ENCODE peak calls at places on chromosomes 12 and 14, in six cellular contexts. C is Calu3; U is left lung; D is cardiac muscle cell; I is CD8-positive, alpha-beta T cell; S is PC-3. N is an unnamed sample.

GRCh38 chr14:33686218-33686617 is 264.7 kb downstream of the EGLN3 start:
- DNase-seq in C (no peak), U (no peak), D (no peak), I (no peak), S (peak; percentile 96), N (no peak)

GRCh38 chr12:48021485-48022179 is 17.4 kb upstream of the COL2A1 start:
- DNase-seq in C (no peak), U (no peak), D (no peak), I (no peak), S (peak; percentile 98), N (no peak)

GRCh38 chr12:100674009-100674888 is 100.8 kb downstream of the GAS2L3 start:
- DNase-seq in C (no peak), U (no peak), D (no peak), I (no peak), S (no peak), N (no peak)

GRCh38 chr14:60179296-60179924 is 14.2 kb upstream of the DHRS7 start:
- DNase-seq in C (no peak), U (no peak), D (no peak), I (no peak), S (peak; percentile 99), N (no peak)

GRCh38 chr14:72236629-72237028 is 304.4 kb downstream of the RGS6 start:
- DNase-seq in C (no peak), U (peak; percentile 74), D (no peak), I (no peak), S (no peak), N (no peak)

GRCh38 chr12:56212360-56212759 is 9.4 kb downstream of the RNF41 start:
- DNase-seq in C (no peak), U (no peak), D (no peak), I (no peak), S (no peak), N (no peak)

GRCh38 chr12:546265-546919 is 86.7 kb downstream of the B4GALNT3 start:
- DNase-seq in C (no peak), U (no peak), D (no peak), I (no peak), S (no peak), N (no peak)

GRCh38 chr12:47022296-47022695 is 57.1 kb upstream of the PCED1B start:
- DNase-seq in C (no peak), U (no peak), D (peak; percentile 75), I (no peak), S (peak; percentile 87), N (no peak)

GRCh38 chr12:124458220-124458991 is 109.0 kb downstream of the NCOR2 start:
- DNase-seq in C (no peak), U (peak; percentile 52), D (no peak), I (no peak), S (no peak), N (no peak)

GRCh38 chr12:92621833-92622232 is 81.0 kb upstream of the PLEKHG7 start:
- DNase-seq in C (no peak), U (no peak), D (no peak), I (no peak), S (peak; percentile 55), N (no peak)

GRCh38 chr14:31291210-31291609 is 83.6 kb upstream of the HECTD1 start:
- DNase-seq in C (no peak), U (no peak), D (no peak), I (no peak), S (no peak), N (no peak)

GRCh38 chr14:60510976-60511599 is 2.1 kb downstream of the SIX6 start:
- DNase-seq in C (no peak), U (peak; percentile 68), D (no peak), I (no peak), S (no peak), N (peak; percentile 19)

GRCh38 chr12:110582286-110583136 is 607 bp downstream of the PPTC7 start:
- DNase-seq in C (peak; percentile 57), U (peak; percentile 95), D (peak; percentile 43), I (peak; percentile 74), S (peak; percentile 56), N (peak; percentile 62)

GRCh38 chr12:32679910-32680217 is 763 bp downstream of the DNM1L start:
- DNase-seq in C (no peak), U (no peak), D (no peak), I (no peak), S (no peak), N (no peak)

GRCh38 chr12:11884661-11885060 is 186.1 kb upstream of the BCL2L14 start:
- DNase-seq in C (no peak), U (no peak), D (peak; percentile 11), I (no peak), S (peak; percentile 62), N (no peak)

GRCh38 chr12:990308-990648 is 745 bp upstream of the ERC1 start:
- DNase-seq in C (peak; percentile 37), U (peak; percentile 89), D (peak; percentile 70), I (no peak), S (peak; percentile 41), N (peak; percentile 59)

GRCh38 chr14:85380891-85381290 is 149.1 kb upstream of the FLRT2 start:
- DNase-seq in C (no peak), U (no peak), D (peak; percentile 5), I (no peak), S (no peak), N (no peak)

GRCh38 chr14:105641075-105641937 is 114.9 kb downstream of the TMEM121 start:
- DNase-seq in C (no peak), U (peak; percentile 55), D (no peak), I (no peak), S (no peak), N (no peak)

GRCh38 chr14:90681889-90682429 is 134.3 kb downstream of the TTC7B start:
- DNase-seq in C (no peak), U (no peak), D (no peak), I (no peak), S (peak; percentile 56), N (no peak)

GRCh38 chr14:54568821-54569591 is 2.1 kb downstream of the SAMD4A start:
- DNase-seq in C (no peak), U (no peak), D (peak; percentile 36), I (no peak), S (peak; percentile 53), N (no peak)

GRCh38 chr14:59583755-59584154 is 7.1 kb upstream of the CCDC175 start:
- DNase-seq in C (no peak), U (no peak), D (peak; percentile 51), I (no peak), S (peak; percentile 62), N (no peak)

DNA sequence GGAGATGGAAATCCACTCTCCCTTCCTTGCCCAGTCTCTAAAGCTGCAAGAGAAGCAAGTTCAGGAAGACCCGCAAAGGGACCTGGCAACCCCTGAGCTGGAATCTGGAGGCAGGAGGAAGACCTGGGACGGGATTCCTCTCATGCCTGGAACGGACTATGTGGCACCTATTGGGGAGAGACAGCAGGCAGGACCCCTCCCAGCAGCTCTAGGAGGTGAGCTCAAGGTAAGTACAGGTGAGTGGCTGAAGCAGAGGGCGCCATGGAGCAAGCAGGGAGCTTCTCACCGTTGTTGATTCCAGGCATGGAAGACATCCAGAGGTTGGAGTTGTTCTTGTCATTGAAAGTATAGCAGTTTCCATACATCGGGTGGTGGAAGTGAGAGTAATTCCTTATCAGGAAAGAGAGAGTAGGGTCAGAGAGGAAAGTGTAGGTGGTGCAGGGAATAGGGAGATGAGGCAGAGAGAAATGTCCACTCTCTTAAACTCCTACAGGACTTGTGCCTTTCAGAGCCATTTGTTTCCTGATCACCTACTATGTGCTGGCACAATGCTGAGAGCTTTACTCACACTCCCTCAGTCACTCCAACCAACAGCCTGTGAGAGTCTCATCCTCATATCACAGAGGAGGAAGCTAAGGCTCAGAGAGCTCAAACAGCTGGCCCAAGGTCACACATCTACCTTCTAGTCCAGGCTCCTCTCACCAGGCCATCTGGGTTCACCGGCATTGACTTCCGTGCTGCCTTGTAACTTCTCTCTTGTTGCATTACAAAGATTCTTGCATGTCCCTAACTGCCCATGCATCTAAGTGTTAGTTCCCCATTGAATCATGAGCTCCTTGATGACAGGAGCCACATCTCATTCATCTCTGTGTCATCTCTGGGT is 13.9 kb upstream of the TNFRSF1A start:
- DNase-seq in C (no peak), U (no peak), D (no peak), I (no peak), S (no peak), N (no peak)
- TF ChIP-seq CTCF in C (no peak), U (no peak), D (no peak), I (no peak), S (peak; percentile 17), N (no peak)

GRCh38 chr12:52041695-52042123 is 9.5 kb upstream of the NR4A1 start:
- DNase-seq in C (no peak), U (no peak), D (peak; percentile 60), I (peak; percentile 67), S (no peak), N (peak; percentile 72)
- TF ChIP-seq CTCF in C (no peak), U (no peak), D (no peak), I (peak; percentile 14), S (no peak), N (no peak)

GRCh38 chr12:6753772-6754356 is 923 bp upstream of the MLF2 start:
- DNase-seq in C (no peak), U (no peak), D (no peak), I (no peak), S (no peak), N (no peak)
- TF ChIP-seq CTCF in C (no peak), U (peak; percentile 0), D (peak; percentile 98), I (no peak), S (peak; percentile 5), N (no peak)

GRCh38 chr12:57737467-57738141 is 938 bp downstream of the AGAP2 start:
- DNase-seq in C (no peak), U (no peak), D (peak; percentile 21), I (no peak), S (no peak), N (no peak)
- TF ChIP-seq CTCF in C (no peak), U (no peak), D (peak; percentile 37), I (no peak), S (peak; percentile 9), N (no peak)

GRCh38 chr12:53785161-53785560 is 33.4 kb upstream of the CISTR start:
- DNase-seq in C (no peak), U (no peak), D (no peak), I (no peak), S (no peak), N (no peak)
- TF ChIP-seq CTCF in C (no peak), U (no peak), D (no peak), I (no peak), S (no peak), N (no peak)

DNA sequence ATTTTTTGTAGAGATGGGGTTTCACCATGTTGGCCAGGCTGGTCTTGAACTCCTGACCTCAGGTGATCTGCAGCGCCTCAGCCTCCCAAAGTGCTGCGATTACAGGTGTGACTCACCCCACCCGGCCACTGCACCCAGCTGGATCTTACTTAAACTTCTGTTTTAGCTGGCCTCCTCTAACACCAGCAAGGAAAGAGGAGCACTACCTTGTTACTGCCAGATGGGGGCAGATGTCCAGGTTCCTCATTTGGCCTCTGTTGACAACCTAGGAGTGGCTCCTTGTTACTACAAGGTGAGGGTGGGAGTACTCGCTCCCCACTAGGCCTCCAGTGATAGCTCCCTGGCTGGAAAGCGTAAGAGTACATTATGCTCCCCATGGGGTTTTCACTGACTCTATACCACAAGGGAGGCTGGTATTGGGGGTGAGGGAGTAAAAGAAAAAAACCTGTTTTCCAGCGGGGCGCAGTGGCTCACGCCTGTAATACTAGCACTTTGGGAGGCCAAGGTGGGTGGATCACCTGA is 13.1 kb upstream of the ARF6 start:
- DNase-seq in C (peak; percentile 60), U (no peak), D (peak; percentile 75), I (peak; percentile 63), S (peak; percentile 80), N (peak; percentile 70)
- TF ChIP-seq CTCF in C (peak; percentile 56), U (peak; percentile 48), D (peak; percentile 76), I (peak; percentile 47), S (peak; percentile 79), N (peak; percentile 42)

N was measured in GM13976.